ENCODE peak calls at places on chromosomes 1 and 21, in seven cellular contexts. S, W, V, T, E, G and C are unnamed samples.

GRCh38 chr1:151435174-151435573 is 24.1 kb downstream of the POGZ start:
- DNase-seq in S (peak; percentile 35), W (no peak), V (peak; percentile 58), T (no peak), E (no peak), G (no peak), C (no peak)

GRCh38 chr1:175665628-175666027 is 77.8 kb downstream of the TNR start:
- DNase-seq in S (no peak), W (no peak), V (no peak), T (no peak), E (no peak), G (no peak), C (no peak)

GRCh38 chr1:8677782-8678181 is 139.7 kb downstream of the RERE start:
- DNase-seq in S (no peak), W (no peak), V (no peak), T (no peak), E (no peak), G (no peak), C (no peak)

GRCh38 chr21:31198575-31198974 is 145.5 kb downstream of the TIAM1 start:
- DNase-seq in S (peak; percentile 85), W (peak; percentile 36), V (peak; percentile 74), T (peak; percentile 41), E (peak; percentile 49), G (peak; percentile 62), C (no peak)

GRCh38 chr1:92754000-92754787 is 30.7 kb downstream of the EVI5 start:
- DNase-seq in S (peak; percentile 60), W (no peak), V (peak; percentile 82), T (peak; percentile 87), E (no peak), G (no peak), C (no peak)

GRCh38 chr1:213669964-213670691 is 317.6 kb upstream of the PROX1 start:
- DNase-seq in S (no peak), W (no peak), V (no peak), T (no peak), E (no peak), G (peak; percentile 91), C (peak; percentile 57)

GRCh38 chr1:158180741-158181576 is at the start of gene CD1D:
- DNase-seq in S (no peak), W (no peak), V (peak; percentile 32), T (peak; percentile 1), E (no peak), G (no peak), C (peak; percentile 76)

GRCh38 chr1:70426154-70427131 is 15.4 kb downstream of the CTH start:
- DNase-seq in S (peak; percentile 75), W (no peak), V (no peak), T (no peak), E (no peak), G (no peak), C (no peak)

GRCh38 chr1:101388904-101389546 is 152.2 kb downstream of the S1PR1 start:
- DNase-seq in S (no peak), W (no peak), V (peak; percentile 27), T (peak; percentile 37), E (no peak), G (no peak), C (peak; percentile 79)

GRCh38 chr1:2343023-2343935 is 48.1 kb downstream of the MORN1 start:
- DNase-seq in S (no peak), W (no peak), V (no peak), T (no peak), E (no peak), G (no peak), C (no peak)

GRCh38 chr1:209871006-209871405 is 43.2 kb downstream of the UTP25 start:
- DNase-seq in S (no peak), W (no peak), V (no peak), T (no peak), E (no peak), G (no peak), C (no peak)

GRCh38 chr1:209871430-209871829 is 43.7 kb downstream of the UTP25 start:
- DNase-seq in S (no peak), W (no peak), V (no peak), T (no peak), E (no peak), G (no peak), C (no peak)

GRCh38 chr1:209870151-209870831 is 42.5 kb downstream of the UTP25 start:
- DNase-seq in S (no peak), W (no peak), V (peak; percentile 58), T (peak; percentile 55), E (no peak), G (no peak), C (no peak)

GRCh38 chr1:209875510-209875909 is 47.7 kb downstream of the UTP25 start:
- DNase-seq in S (peak; percentile 72), W (peak; percentile 52), V (peak; percentile 70), T (peak; percentile 70), E (peak; percentile 51), G (no peak), C (no peak)

DNA sequence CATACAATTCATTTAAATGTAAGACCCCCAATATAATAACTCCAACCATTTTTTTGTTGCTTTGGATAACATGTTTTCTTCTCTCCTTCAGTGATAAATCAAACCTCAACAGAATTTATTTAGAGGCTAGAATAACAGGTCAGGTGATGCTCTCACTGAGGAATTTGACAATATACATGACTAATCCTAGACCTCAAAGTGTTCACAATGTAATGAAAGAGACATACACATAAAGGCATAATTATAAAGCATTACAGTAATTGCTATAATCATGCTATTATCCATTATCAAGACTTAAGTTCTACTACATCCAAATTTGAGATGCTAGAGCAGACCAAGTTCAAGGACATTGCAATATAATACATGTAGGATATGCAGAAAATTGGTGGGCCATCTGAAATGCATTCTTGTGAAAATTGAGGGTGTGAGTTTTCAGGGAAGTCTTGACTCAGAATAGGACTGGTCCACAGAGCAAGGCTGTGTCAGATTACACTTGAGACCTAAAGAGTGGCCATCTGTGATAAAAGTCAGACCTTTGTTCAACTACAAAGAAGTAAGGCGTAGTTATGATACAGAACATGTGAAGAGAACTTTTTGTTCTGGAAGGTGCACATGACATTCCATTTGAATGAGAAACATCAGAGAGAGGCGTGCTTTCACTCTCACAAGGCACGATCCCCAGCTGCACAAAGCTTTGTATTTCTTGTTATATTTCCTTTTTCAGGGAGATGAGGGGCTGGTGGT is 45.5 kb downstream of the UTP25 start:
- DNase-seq in S (peak; percentile 68), W (no peak), V (peak; percentile 50), T (peak; percentile 76), E (peak; percentile 29), G (no peak), C (no peak)
- H3K4me2 ChIP-seq in S (peak overlapping the region; percentile 40), W (no peak overlapping the region), V (no peak overlapping the region), T (no peak overlapping the region), E (no peak overlapping the region), G (no peak overlapping the region), C (no peak overlapping the region)

DNA sequence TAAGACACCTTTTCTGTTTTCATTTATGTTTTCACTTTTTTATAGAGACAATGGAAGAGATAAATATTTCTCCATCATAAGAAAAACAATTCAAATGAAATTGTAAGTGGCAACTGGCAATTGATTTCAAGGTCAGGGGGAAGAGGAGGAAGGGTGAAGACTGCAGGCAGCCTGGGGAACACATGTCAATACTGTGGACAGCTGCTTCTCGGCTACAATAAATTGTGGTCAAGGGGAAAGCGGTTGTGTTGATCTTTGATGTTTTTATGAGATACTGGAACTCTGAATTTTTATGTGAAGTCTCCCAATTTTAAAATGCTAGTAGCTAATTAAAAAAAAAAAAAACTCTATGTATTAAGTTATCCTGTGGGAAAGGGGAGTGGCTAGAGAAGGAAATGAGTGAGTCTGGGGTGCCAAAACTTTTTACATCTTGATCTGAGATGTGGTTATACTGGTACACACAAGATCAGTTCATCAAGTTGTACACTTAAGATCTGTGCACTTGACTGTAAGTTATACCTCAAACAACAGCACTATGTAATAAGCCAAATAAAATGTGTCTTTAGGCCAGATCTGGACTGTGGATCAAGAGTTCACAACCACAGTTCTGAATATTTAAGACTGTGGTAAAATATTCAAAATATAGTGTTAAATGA is 18.1 kb downstream of the SSX2IP start:
- DNase-seq in S (no peak), W (no peak), V (no peak), T (peak; percentile 42), E (no peak), G (no peak), C (no peak)
- H3K4me2 ChIP-seq in S (no peak overlapping the region), W (no peak overlapping the region), V (no peak overlapping the region), T (no peak overlapping the region), E (no peak overlapping the region), G (no peak overlapping the region), C (no peak overlapping the region)

GRCh38 chr1:156004843-156005593 is 15.7 kb downstream of the SSR2 start:
- DNase-seq in S (no peak), W (no peak), V (peak; percentile 23), T (no peak), E (no peak), G (no peak), C (peak; percentile 42)

GRCh38 chr1:156001021-156001681 is 19.6 kb downstream of the SSR2 start:
- DNase-seq in S (no peak), W (no peak), V (no peak), T (no peak), E (no peak), G (no peak), C (no peak)

GRCh38 chr1:156006666-156007376 is 13.9 kb downstream of the SSR2 start:
- DNase-seq in S (peak; percentile 58), W (no peak), V (no peak), T (no peak), E (no peak), G (no peak), C (no peak)

GRCh38 chr1:156001682-156002171 is 19.0 kb downstream of the SSR2 start:
- DNase-seq in S (no peak), W (no peak), V (no peak), T (peak; percentile 79), E (no peak), G (no peak), C (no peak)

DNA sequence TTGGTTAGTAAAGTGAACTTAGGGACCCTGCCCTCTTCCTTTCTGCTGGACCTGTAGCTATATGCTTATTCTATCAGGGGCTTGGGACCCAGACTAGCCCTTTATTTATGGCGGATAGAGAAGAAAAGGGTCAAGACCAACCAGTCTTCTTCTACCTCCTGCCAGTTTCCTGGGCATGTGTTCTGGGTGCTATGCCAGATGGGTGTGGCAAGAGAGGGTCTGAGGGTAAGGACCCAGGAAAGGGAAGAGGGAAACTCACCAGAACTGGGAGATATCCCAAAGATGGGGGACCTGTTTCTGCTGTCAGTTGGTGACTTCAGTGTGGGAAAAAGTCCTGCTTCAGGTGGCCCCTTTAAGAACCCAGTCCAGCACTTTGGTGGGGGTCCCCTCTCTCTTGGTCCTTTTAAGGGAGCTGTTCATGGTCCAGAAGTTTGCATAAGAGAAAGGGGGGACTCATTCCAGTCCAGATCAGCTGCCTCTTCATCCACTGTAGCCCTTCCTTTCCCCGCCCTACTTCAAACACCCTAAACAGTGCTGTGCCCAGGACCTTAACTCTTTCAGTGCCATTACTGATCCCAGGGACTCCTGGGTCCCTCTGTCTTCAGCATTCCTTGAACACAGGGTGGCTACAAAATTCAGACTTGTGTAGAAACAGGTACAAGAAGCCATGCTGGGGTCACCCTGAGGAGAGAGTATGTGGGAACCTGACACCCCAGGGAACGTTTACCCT is 18.4 kb downstream of the SSR2 start:
- DNase-seq in S (no peak), W (peak; percentile 32), V (no peak), T (no peak), E (no peak), G (no peak), C (no peak)
- H3K4me2 ChIP-seq in S (no peak overlapping the region), W (peak overlapping the region; percentile 67), V (no peak overlapping the region), T (no peak overlapping the region), E (no peak overlapping the region), G (no peak overlapping the region), C (no peak overlapping the region)

DNA sequence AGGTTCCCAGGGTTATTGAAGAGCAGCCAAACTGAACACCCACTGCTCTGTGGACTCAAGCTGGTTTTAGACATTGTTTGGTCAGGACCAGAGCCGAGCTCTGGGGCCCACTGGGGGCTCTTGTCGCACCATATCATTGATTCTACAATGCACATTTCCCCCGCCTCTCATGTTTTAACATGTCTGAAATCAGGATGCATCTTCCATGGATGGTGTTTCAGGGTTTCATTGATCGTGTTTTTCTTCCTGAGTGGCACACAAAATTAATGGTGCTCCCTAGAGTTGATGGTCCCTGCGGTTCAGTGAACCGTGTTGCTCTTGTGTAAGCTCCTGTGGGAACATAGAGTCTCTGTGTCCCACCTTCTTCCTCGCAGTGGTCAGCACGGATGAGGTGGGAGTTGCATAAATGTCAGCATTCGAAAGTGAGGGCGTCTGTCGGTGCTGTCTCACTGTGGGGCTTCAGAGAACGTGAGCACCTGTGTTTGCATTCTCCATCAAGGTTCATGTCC is 38.3 kb downstream of the GALNT2 start:
- DNase-seq in S (no peak), W (no peak), V (no peak), T (no peak), E (no peak), G (no peak), C (no peak)
- H3K4me2 ChIP-seq in S (peak overlapping the region; percentile 87), W (peak overlapping the region; percentile 100), V (peak overlapping the region; percentile 68), T (peak overlapping the region; percentile 64), E (peak overlapping the region; percentile 44), G (peak overlapping the region; percentile 80), C (peak overlapping the region; percentile 61)